ENCODE peak calls at places on chromosomes 13 and 19, in seven cellular contexts. B is HL-60, L is AG09309, A is neural progenitor cell, M is ovary, I is NB4, J is neural crest cell. H is an unnamed sample.

GRCh38 chr13:87444135-87444534 is 227.0 kb upstream of the SLITRK5 start:
- DNase-seq in B (no peak), L (no peak), A (no peak), M (no peak), I (no peak), J (no peak), H (no peak)

GRCh38 chr19:56987184-56987583 is 132.6 kb upstream of the USP29 start:
- DNase-seq in B (no peak), L (no peak), A (no peak), M (no peak), I (peak), J (no peak), H (no peak)

GRCh38 chr13:38951525-38952313 is 38.9 kb downstream of the STOML3 start:
- DNase-seq in B (no peak), L (no peak), A (peak), M (no peak), I (no peak), J (no peak), H (no peak)

GRCh38 chr13:79194272-79194671 is 211.8 kb downstream of the RBM26 start:
- DNase-seq in B (no peak), L (no peak), A (no peak), M (no peak), I (peak), J (no peak), H (no peak)

GRCh38 chr13:40680659-40681323 is 14.3 kb upstream of the FOXO1 start:
- DNase-seq in B (no peak), L (no peak), A (no peak), M (no peak), I (no peak), J (no peak), H (no peak)

GRCh38 chr13:40206241-40207109 is 460.0 kb downstream of the FOXO1 start:
- DNase-seq in B (peak), L (no peak), A (no peak), M (no peak), I (peak), J (no peak), H (no peak)

GRCh38 chr19:42762782-42763181 is 2.7 kb downstream of the PSG8 start:
- DNase-seq in B (no peak), L (no peak), A (no peak), M (no peak), I (no peak), J (no peak), H (no peak)

GRCh38 chr19:18300930-18301717 is 19.7 kb upstream of the JUND start:
- DNase-seq in B (no peak), L (no peak), A (no peak), M (peak), I (no peak), J (no peak), H (peak)

GRCh38 chr13:107266657-107267056 is 698.7 kb upstream of the ARGLU1 start:
- DNase-seq in B (no peak), L (no peak), A (no peak), M (no peak), I (no peak), J (no peak), H (no peak)

GRCh38 chr13:113296842-113297369 is at the start of gene LAMP1:
- DNase-seq in B (peak), L (peak), A (peak), M (peak), I (peak), J (peak), H (peak)

GRCh38 chr13:27592865-27593264 is 27.5 kb downstream of the LNX2 start:
- DNase-seq in B (no peak), L (no peak), A (no peak), M (no peak), I (no peak), J (no peak), H (no peak)

GRCh38 chr19:36436531-36436930 is 18.1 kb upstream of the ZFP82 start:
- DNase-seq in B (no peak), L (no peak), A (peak), M (no peak), I (peak), J (no peak), H (no peak)

GRCh38 chr13:40230833-40231266 is 435.6 kb downstream of the FOXO1 start:
- DNase-seq in B (no peak), L (no peak), A (no peak), M (no peak), I (peak), J (no peak), H (no peak)

GRCh38 chr19:35750167-35750566 is 1.8 kb downstream of the LIN37 start:
- DNase-seq in B (no peak), L (no peak), A (no peak), M (no peak), I (no peak), J (no peak), H (no peak)

GRCh38 chr13:33089311-33089710 is 73.1 kb downstream of the KL start:
- DNase-seq in B (no peak), L (no peak), A (no peak), M (no peak), I (no peak), J (no peak), H (no peak)

GRCh38 chr19:51598159-51598915 is 27.3 kb downstream of the ZNF175 start:
- DNase-seq in B (no peak), L (no peak), A (no peak), M (no peak), I (no peak), J (no peak), H (no peak)

GRCh38 chr13:23147827-23148226 is 33.0 kb upstream of the SGCG start:
- DNase-seq in B (no peak), L (no peak), A (no peak), M (no peak), I (no peak), J (no peak), H (no peak)

GRCh38 chr19:48645652-48646191 is at the start of gene CA11:
- DNase-seq in B (no peak), L (no peak), A (peak), M (no peak), I (peak), J (no peak), H (no peak)

GRCh38 chr13:96460571-96460970 is 370.7 kb downstream of the HS6ST3 start:
- DNase-seq in B (no peak), L (no peak), A (no peak), M (no peak), I (no peak), J (no peak), H (no peak)

GRCh38 chr13:79398915-79399314 is 7.1 kb downstream of the RBM26 start:
- DNase-seq in B (no peak), L (no peak), A (no peak), M (no peak), I (no peak), J (no peak), H (no peak)

GRCh38 chr13:44259045-44260042 is 114.3 kb upstream of the SERP2 start:
- DNase-seq in B (peak), L (no peak), A (no peak), M (no peak), I (peak), J (no peak), H (peak)

GRCh38 chr19:34171539-34171876 is 796 bp upstream of the LSM14A start:
- DNase-seq in B (no peak), L (no peak), A (no peak), M (no peak), I (no peak), J (peak), H (no peak)

GRCh38 chr13:30441304-30441703 is 19.0 kb downstream of the UBE2L5 start:
- DNase-seq in B (no peak), L (no peak), A (no peak), M (no peak), I (no peak), J (no peak), H (no peak)

GRCh38 chr13:72194531-72194930 is 327.5 kb upstream of the DACH1 start:
- DNase-seq in B (no peak), L (no peak), A (no peak), M (no peak), I (no peak), J (no peak), H (no peak)

GRCh38 chr13:27789495-27790303 is 2.6 kb upstream of the GSX1 start:
- DNase-seq in B (no peak), L (no peak), A (peak), M (no peak), I (peak), J (peak), H (no peak)

GRCh38 chr13:85725433-85725832 is 73.8 kb downstream of the SLITRK6 start:
- DNase-seq in B (no peak), L (no peak), A (no peak), M (no peak), I (no peak), J (no peak), H (no peak)

GRCh38 chr13:86000546-86000945 is 201.3 kb upstream of the SLITRK6 start:
- DNase-seq in B (no peak), L (no peak), A (no peak), M (no peak), I (no peak), J (no peak), H (no peak)

GRCh38 chr19:40530091-40530901 is 46.4 kb upstream of the SHKBP1 start:
- DNase-seq in B (no peak), L (no peak), A (peak), M (peak), I (no peak), J (peak), H (no peak)

GRCh38 chr13:90270231-90270630 is 1077.3 kb upstream of the MIR17HG start:
- DNase-seq in B (no peak), L (no peak), A (no peak), M (no peak), I (no peak), J (no peak), H (no peak)

GRCh38 chr13:45728759-45729158 is 26.6 kb downstream of the CBY2 start:
- DNase-seq in B (peak), L (no peak), A (peak), M (no peak), I (peak), J (no peak), H (no peak)

GRCh38 chr13:99981115-99982020 is at the start of gene ZIC2:
- DNase-seq in B (no peak), L (no peak), A (peak), M (peak), I (peak), J (no peak), H (no peak)

GRCh38 chr19:55112781-55113569 is 4.5 kb downstream of the PPP1R12C start:
- DNase-seq in B (no peak), L (no peak), A (no peak), M (peak), I (no peak), J (no peak), H (no peak)

GRCh38 chr19:17503240-17503639 is 8.2 kb upstream of the PGLS start:
- DNase-seq in B (no peak), L (no peak), A (no peak), M (no peak), I (no peak), J (no peak), H (no peak)

GRCh38 chr13:69589531-69589930 is 518.1 kb upstream of the ATXN8OS start:
- DNase-seq in B (no peak), L (no peak), A (no peak), M (no peak), I (no peak), J (no peak), H (no peak)

GRCh38 chr19:4694211-4694987 is 24.3 kb upstream of the MYDGF start:
- DNase-seq in B (no peak), L (peak), A (no peak), M (no peak), I (peak), J (no peak), H (no peak)

GRCh38 chr13:93286047-93286446 is 59.4 kb downstream of the GPC6 start:
- DNase-seq in B (no peak), L (no peak), A (peak), M (no peak), I (no peak), J (no peak), H (no peak)

GRCh38 chr13:100273576-100273975 is 184.7 kb downstream of the PCCA start:
- DNase-seq in B (no peak), L (no peak), A (no peak), M (no peak), I (peak), J (no peak), H (no peak)

GRCh38 chr19:31586282-31586681 is 237.0 kb upstream of the TSHZ3 start:
- DNase-seq in B (no peak), L (no peak), A (no peak), M (no peak), I (no peak), J (no peak), H (no peak)

GRCh38 chr13:29561918-29562317 is 33.6 kb downstream of the SLC7A1 start:
- DNase-seq in B (no peak), L (no peak), A (no peak), M (no peak), I (no peak), J (no peak), H (no peak)

GRCh38 chr19:33376931-33377557 is 3.5 kb downstream of the CEBPG start:
- DNase-seq in B (no peak), L (no peak), A (no peak), M (no peak), I (no peak), J (no peak), H (no peak)

DNA sequence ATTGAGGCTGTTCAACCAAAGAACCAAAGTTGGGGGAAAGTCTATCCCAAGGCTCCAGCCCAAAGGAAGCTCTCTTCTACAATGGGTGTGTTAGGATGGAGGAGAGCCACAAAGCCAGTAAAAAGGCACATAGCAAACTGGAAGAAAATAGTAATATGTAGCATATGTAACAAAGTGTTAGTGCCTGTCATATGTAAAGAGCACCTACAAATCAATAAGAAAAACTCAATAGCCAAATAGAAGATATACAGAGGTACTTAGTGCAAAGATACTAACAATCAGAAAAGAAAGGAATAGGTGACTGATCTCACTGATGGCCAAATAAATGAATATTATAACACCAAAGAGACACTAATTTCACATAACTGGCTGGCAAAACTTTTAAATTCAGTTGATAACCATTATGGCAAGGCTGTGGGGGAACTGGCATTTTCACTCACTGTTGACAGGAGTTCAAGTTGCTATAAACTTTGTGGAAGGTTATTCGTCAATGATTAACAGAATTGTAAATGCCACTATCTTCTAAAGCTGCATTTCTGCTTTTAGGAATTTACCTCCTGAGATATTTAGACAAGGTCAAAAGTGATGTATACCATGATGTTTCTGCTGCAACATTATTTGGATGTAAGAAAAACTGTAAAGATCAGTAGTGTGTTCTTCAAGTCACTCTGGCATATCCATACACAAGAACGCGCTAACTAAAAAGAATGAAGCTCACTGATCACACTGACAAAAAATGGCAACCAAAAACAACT is 110.8 kb downstream of the GNG7 start:
- DNase-seq in B (no peak), L (no peak), A (no peak), M (no peak), I (no peak), J (no peak), H (no peak)
- TF ChIP-seq CTCF in B (no peak), L (no peak), A (no peak), M (no peak), I (no peak), J (no peak), H (no peak)

GRCh38 chr19:43809762-43810696 is 7.8 kb upstream of the LYPD5 start:
- DNase-seq in B (peak), L (peak), A (peak), M (no peak), I (peak), J (no peak), H (no peak)
- TF ChIP-seq CTCF in B (peak), L (peak), A (peak), M (no peak), I (no peak), J (peak), H (peak)

GRCh38 chr13:19622189-19622588 is 11.3 kb upstream of the MPHOSPH8 start:
- DNase-seq in B (no peak), L (no peak), A (no peak), M (no peak), I (no peak), J (no peak), H (no peak)

DNA sequence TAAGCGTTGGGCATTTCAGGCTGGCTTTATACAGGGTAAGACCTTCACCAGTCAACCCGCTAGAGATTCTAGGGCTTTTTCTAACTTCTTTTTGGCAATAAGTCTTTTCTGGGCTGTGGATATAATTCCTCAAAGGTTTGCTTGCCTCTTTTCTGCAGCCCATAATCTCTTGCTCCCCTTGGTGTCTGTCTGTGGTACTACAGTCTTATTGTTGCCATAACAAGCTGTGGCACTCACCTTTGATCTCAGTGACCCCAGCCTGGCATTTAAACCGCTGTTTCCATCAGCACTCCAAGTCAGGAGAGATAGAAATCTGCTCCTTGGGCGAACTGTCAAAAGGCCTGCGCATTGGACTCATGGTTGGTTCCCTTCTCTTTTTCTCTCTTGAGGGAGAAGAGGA is 14.5 kb upstream of the MPHOSPH8 start:
- DNase-seq in B (peak), L (no peak), A (peak), M (no peak), I (peak), J (peak), H (no peak)
- TF ChIP-seq CTCF in B (peak), L (peak), A (peak), M (no peak), I (peak), J (peak), H (peak)

GRCh38 chr19:29873801-29874575 is 62.2 kb downstream of the CCNE1 start:
- DNase-seq in B (no peak), L (no peak), A (no peak), M (no peak), I (no peak), J (no peak), H (peak)
- TF ChIP-seq CTCF in B (no peak), L (no peak), A (peak), M (no peak), I (no peak), J (no peak), H (peak)

DNA sequence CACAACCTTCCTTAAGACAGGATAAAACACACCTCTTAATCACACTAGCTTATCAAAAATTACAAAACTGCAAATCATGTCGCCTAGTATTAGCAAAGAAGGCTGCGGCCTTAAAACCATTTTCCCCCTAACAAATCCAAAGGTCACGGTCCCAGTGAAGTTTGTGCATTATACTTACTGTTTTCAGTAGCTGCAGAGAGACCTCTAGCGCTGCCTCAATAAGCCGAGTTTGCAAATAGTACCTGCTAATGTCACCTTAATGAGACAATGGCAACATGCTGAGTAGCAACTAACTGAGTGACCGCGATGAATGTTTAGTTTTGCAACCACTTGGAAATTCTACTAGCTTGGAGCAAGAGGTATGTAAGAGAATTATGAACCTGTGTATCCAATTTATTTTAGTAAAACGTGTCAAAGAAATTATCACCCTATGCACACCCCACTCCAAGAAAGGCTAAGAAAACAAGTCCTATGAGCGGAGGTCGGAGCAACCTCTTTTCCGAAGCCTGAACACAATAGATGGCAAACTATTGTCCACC is 1.2 kb downstream of the KPNA3 start:
- DNase-seq in B (peak), L (no peak), A (peak), M (no peak), I (peak), J (no peak), H (no peak)
- TF ChIP-seq CTCF in B (no peak), L (no peak), A (no peak), M (no peak), I (no peak), J (no peak), H (no peak)

GRCh38 chr13:101916108-101916757 is 463.8 kb downstream of the ITGBL1 start:
- DNase-seq in B (no peak), L (no peak), A (peak), M (no peak), I (no peak), J (peak), H (no peak)
- TF ChIP-seq CTCF in B (no peak), L (peak), A (peak), M (no peak), I (no peak), J (peak), H (no peak)

GRCh38 chr19:10464456-10464855 is 38.7 kb downstream of the KEAP1 start:
- DNase-seq in B (no peak), L (no peak), A (no peak), M (no peak), I (no peak), J (no peak), H (no peak)
- TF ChIP-seq CTCF in B (no peak), L (no peak), A (no peak), M (no peak), I (no peak), J (no peak), H (no peak)

DNA sequence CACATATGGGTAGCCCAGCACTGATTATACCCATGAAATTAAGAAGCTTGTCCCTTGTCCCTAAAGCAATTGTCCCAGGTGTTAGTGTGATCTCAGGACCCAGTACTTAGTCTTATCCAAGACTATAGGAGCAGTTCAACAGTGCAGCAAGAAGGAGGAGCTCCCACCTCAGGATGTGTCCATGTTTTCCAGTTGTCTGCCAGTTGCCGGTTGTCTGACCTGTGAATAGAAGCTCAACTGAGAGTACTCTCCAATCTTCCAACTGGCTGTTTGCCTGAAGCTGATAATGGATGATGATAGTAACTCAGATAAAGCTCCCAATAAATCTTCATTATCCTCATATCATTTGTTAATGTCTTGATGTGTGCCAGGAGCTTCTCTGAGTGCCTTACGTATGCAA is 107.2 kb upstream of the HTR2A start:
- DNase-seq in B (no peak), L (no peak), A (peak), M (no peak), I (no peak), J (no peak), H (no peak)
- TF ChIP-seq CTCF in B (no peak), L (no peak), A (peak), M (no peak), I (no peak), J (no peak), H (no peak)

H was measured in CD14-positive monocyte.